ENCODE peak calls at places on chromosomes 13 and 19, in eight cellular contexts. Y, M, J, A, E, I, L and V are unnamed samples.
A peak's percentile ranks its signal among the peaks of the same experiment; 100 is the strongest.

GRCh38 chr19:7450243-7451223 is 38.3 kb downstream of the PEX11G start:
- DNase-seq in J (no peak), L (no peak), I (no peak), A (peak; percentile 38), M (no peak), Y (peak; percentile 46), E (no peak), V (no peak)

GRCh38 chr19:32651729-32652140 is 23.2 kb downstream of the ANKRD27 start:
- DNase-seq in A (peak; percentile 23), Y (no peak), E (no peak), I (peak; percentile 55), M (no peak), L (no peak), J (no peak), V (peak; percentile 30)

GRCh38 chr19:29667941-29668340 is 2.7 kb downstream of the PLEKHF1 start:
- DNase-seq in E (no peak), Y (no peak), I (no peak), L (peak; percentile 67), J (no peak), M (no peak), A (no peak), V (peak; percentile 62)

GRCh38 chr13:49098771-49099512 is 121.2 kb upstream of the MLNR start:
- DNase-seq in A (peak; percentile 40), J (no peak), M (no peak), L (no peak), E (no peak), Y (peak; percentile 50), I (no peak), V (no peak)

GRCh38 chr13:36567485-36567884 is 106.3 kb upstream of the SERTM1 start:
- DNase-seq in J (no peak), A (no peak), Y (no peak), L (no peak), I (no peak), E (no peak), M (no peak), V (no peak)

GRCh38 chr13:23918208-23918607 is 20.9 kb upstream of the C1QTNF9B start:
- DNase-seq in Y (no peak), I (no peak), L (no peak), E (no peak), J (no peak), A (peak; percentile 52), M (no peak), V (no peak)

GRCh38 chr13:112775791-112776279 is 86.0 kb downstream of the ATP11A start:
- DNase-seq in E (no peak), I (no peak), Y (no peak), M (no peak), J (no peak), L (no peak), A (no peak), V (no peak)

GRCh38 chr13:21359855-21360254 is 99.2 kb downstream of the ZDHHC20 start:
- DNase-seq in Y (no peak), A (no peak), I (no peak), J (no peak), L (no peak), E (no peak), M (no peak), V (no peak)

GRCh38 chr19:18322759-18323460 is at the start of gene LSM4:
- DNase-seq in M (peak; percentile 96), E (peak; percentile 99), J (peak; percentile 99), I (peak; percentile 98), A (peak; percentile 95), L (peak; percentile 99), Y (peak; percentile 97), V (peak; percentile 99)

GRCh38 chr13:50357586-50358118 is 342.4 kb downstream of the KCNRG start:
- DNase-seq in M (peak; percentile 25), L (no peak), E (no peak), I (no peak), J (peak; percentile 70), Y (peak; percentile 96), A (peak; percentile 96), V (no peak)

GRCh38 chr13:44045179-44045562 is 165.5 kb downstream of the LACC1 start:
- DNase-seq in E (no peak), I (no peak), L (no peak), A (no peak), Y (no peak), J (no peak), M (no peak), V (no peak)

GRCh38 chr13:50189450-50189849 is 174.2 kb downstream of the KCNRG start:
- DNase-seq in I (no peak), A (no peak), L (no peak), J (no peak), E (no peak), M (no peak), Y (no peak), V (no peak)

GRCh38 chr19:41978470-41978869 is 15.6 kb downstream of the ATP1A3 start:
- DNase-seq in J (no peak), M (no peak), I (no peak), L (no peak), A (no peak), E (no peak), Y (no peak), V (no peak)

GRCh38 chr19:3178973-3179738 is 587 bp downstream of the S1PR4 start:
- DNase-seq in E (no peak), Y (no peak), M (no peak), I (no peak), A (no peak), J (no peak), L (no peak), V (peak; percentile 34)

GRCh38 chr19:7004313-7004931 is 16.8 kb downstream of the MBD3L2B start:
- DNase-seq in Y (no peak), J (no peak), A (peak; percentile 12), E (no peak), L (no peak), M (no peak), I (no peak), V (no peak)

GRCh38 chr13:40205771-40206240 is 460.6 kb downstream of the FOXO1 start:
- DNase-seq in Y (no peak), M (no peak), J (no peak), E (no peak), A (no peak), L (no peak), I (no peak), V (no peak)

DNA sequence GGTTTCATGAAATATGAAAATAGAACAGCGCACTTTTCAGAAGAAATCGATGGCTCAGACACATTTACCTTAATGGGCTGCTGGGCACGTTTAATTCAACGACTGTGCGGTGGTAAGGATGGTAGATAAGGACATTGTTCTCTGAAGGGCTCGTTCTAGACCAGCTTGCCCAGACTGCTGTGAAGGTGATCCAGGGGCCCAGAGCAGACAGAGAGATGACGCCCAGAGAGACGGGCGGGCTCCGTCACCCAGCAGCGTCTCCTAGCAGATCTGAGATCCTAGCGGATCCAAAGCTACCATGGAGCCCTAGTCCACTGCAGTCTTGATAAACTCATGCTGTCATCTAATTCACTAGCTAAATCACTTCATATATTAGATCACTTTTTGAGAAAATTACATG is 21.4 kb downstream of the COL4A2 start:
- DNase-seq in M (no peak), Y (no peak), I (no peak), E (no peak), A (peak; percentile 47), J (no peak), L (no peak), V (no peak)
- H3K4me1 ChIP-seq in M (no peaks in the 10 kb centered on the region), Y (no peaks in the 10 kb centered on the region), I (peaks cover 98% of the 10 kb centered on the region), E (peaks cover 10% of the 10 kb centered on the region), A (peaks cover 43% of the 10 kb centered on the region), J (peaks cover 12% of the 10 kb centered on the region), L (no peaks in the 10 kb centered on the region), V (no peaks in the 10 kb centered on the region)

GRCh38 chr19:40614595-40615411 is 13.6 kb downstream of the LTBP4 start:
- DNase-seq in E (peak; percentile 84), J (peak; percentile 90), Y (peak; percentile 83), M (peak; percentile 92), I (peak; percentile 87), L (peak; percentile 74), A (peak; percentile 99), V (peak; percentile 94)
- H3K4me3 ChIP-seq in E (peak overlapping the region; percentile 58), J (peak overlapping the region; percentile 49), Y (peak overlapping the region; percentile 86), M (peak overlapping the region; percentile 65), I (peak overlapping the region; percentile 75), L (peak overlapping the region; percentile 72), A (peak overlapping the region; percentile 47), V (peak overlapping the region; percentile 46)

DNA sequence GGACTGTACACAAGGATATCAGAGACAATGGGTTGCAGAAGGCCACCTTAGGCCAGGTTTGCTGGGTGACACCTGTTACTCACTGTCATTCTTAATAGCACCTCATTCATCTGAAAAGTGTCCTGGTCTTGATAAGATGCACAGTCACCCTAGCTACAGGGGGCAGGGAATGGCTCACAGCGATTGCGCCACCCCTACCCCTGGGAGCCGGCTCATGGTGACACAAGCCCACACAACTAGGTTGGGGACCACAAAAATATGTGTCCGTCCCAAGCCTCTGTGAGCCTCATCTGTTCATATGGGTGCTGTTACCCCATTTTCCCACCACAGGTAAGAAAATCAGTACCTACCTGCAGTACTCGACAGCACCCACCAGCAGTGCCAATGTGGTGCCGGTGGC is 23.4 kb downstream of the MED26 start:
- DNase-seq in E (no peak), Y (no peak), M (no peak), L (no peak), A (no peak), J (no peak), I (no peak), V (no peak)
- H3K4me1 ChIP-seq in E (peaks cover 59% of the 10 kb centered on the region), Y (no peaks in the 10 kb centered on the region), M (no peaks in the 10 kb centered on the region), L (no peaks in the 10 kb centered on the region), A (peaks cover 6% of the 10 kb centered on the region), J (peaks cover 3% of the 10 kb centered on the region), I (peaks cover 95% of the 10 kb centered on the region), V (peaks cover 22% of the 10 kb centered on the region)

GRCh38 chr13:41460930-41461329 is 3.6 kb downstream of the RGCC start:
- DNase-seq in L (no peak), J (no peak), E (no peak), I (no peak), M (no peak), A (no peak), Y (no peak), V (no peak)

GRCh38 chr13:41457589-41458186 is 338 bp downstream of the RGCC start:
- DNase-seq in Y (no peak), L (no peak), J (no peak), A (no peak), I (peak; percentile 25), E (peak; percentile 57), M (no peak), V (peak; percentile 14)

GRCh38 chr13:41459754-41460111 is 2.4 kb downstream of the RGCC start:
- DNase-seq in I (no peak), J (no peak), E (no peak), Y (no peak), L (no peak), A (no peak), M (no peak), V (no peak)

GRCh38 chr13:41458187-41458938 is 1.0 kb downstream of the RGCC start:
- DNase-seq in J (peak; percentile 29), A (peak; percentile 20), L (no peak), I (peak; percentile 26), M (no peak), Y (no peak), E (peak; percentile 59), V (peak; percentile 62)

DNA sequence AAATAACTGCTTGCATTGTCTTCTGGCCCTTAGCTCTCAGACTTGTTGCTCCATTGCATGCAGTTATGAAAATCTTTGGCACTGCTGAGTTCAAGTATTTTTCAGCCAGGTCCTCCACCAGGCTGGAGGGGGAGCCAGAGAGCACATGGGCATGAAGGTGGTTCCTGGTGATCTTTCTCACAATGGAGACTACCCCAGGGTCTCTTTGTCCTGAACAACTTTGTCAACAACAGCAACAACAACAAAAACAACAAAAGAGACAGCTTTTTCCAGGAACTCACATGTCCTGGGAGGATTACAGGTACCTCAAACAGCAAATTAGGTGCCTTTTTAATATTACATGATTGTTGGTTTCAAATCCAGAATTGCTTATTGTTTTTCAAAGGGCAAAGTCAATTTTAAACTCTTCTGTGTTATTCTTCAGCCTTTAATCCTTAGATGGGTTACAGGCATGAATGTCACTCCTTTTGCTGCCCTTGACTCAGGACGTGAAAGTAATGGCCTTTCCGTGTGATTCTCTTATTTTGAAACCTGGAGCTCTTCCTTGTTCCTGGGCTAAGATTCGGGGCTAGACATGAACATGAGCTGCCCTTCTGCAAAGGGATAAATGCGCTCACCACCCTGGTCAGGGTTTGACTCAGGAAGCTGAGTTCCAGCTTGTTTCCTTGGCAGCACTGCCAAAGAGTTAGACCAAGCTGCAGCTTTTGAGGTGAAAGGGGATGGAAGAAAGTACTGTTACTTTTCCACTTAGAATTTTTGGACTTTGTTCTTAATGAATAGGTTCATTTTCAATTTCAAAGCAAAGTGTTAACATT is 1.8 kb downstream of the RGCC start:
- DNase-seq in A (peak; percentile 29), M (no peak), L (no peak), E (no peak), J (no peak), Y (no peak), I (peak; percentile 26), V (peak; percentile 68)
- H3K4me3 ChIP-seq in A (peak overlapping the region; percentile 90), M (peak overlapping the region; percentile 70), L (peak overlapping the region; percentile 93), E (peak overlapping the region; percentile 79), J (peak overlapping the region; percentile 47), Y (peak overlapping the region; percentile 62), I (peak overlapping the region; percentile 72), V (no peak overlapping the region)